ENCODE peak calls at places on chromosomes 13 and 19, in four cellular contexts. V is HCT116, W is NCI-H1417, X is cardiac muscle cell. T is an unnamed sample.

GRCh38 chr13:23921451-23921888 is 24.2 kb upstream of the C1QTNF9B start:
- DNase-seq in W (peak; percentile 29), X (peak; percentile 77), V (peak; percentile 23), T (peak; percentile 71)

GRCh38 chr19:45863840-45864628 is at the start of gene FOXA3:
- DNase-seq in V (no peak), X (peak; percentile 32), W (no peak), T (peak; percentile 5)

GRCh38 chr13:111347438-111347837 is 27.0 kb downstream of the TEX29 start:
- DNase-seq in X (no peak), V (no peak), W (no peak), T (no peak)

GRCh38 chr19:16886305-16886880 is 2.4 kb upstream of the F2RL3 start:
- DNase-seq in V (no peak), W (no peak), X (peak; percentile 93), T (no peak)

GRCh38 chr19:7900401-7900870 is 3.2 kb upstream of the MAP2K7 start:
- DNase-seq in V (no peak), W (no peak), X (no peak), T (no peak)

GRCh38 chr13:110676511-110677204 is 29.3 kb downstream of the CARS2 start:
- DNase-seq in W (no peak), V (no peak), X (no peak), T (no peak)

GRCh38 chr19:30388327-30388726 is 16.1 kb downstream of the ZNF536 start:
- DNase-seq in V (no peak), W (no peak), X (no peak), T (no peak)

GRCh38 chr19:32316034-32316433 is 29.4 kb upstream of the ZNF507 start:
- DNase-seq in X (peak; percentile 15), W (no peak), V (no peak), T (no peak)

GRCh38 chr13:73717632-73718031 is 416.6 kb downstream of the KLF12 start:
- DNase-seq in W (peak; percentile 36), X (peak; percentile 46), V (no peak), T (no peak)

GRCh38 chr19:51691122-51692064 is 1.7 kb upstream of the SPACA6 start:
- DNase-seq in V (no peak), X (peak; percentile 81), W (no peak), T (peak; percentile 7)

GRCh38 chr13:79434578-79434977 is 28.5 kb upstream of the RBM26 start:
- DNase-seq in W (no peak), X (peak; percentile 56), V (no peak), T (no peak)

GRCh38 chr19:34244611-34245299 is 9.6 kb upstream of the GARRE1 start:
- DNase-seq in W (no peak), V (no peak), X (no peak), T (no peak)

GRCh38 chr13:106534844-106535551 is 464 bp downstream of the EFNB2 start:
- DNase-seq in W (peak; percentile 82), X (peak; percentile 28), V (no peak), T (no peak)

GRCh38 chr13:113412440-113412839 is 40.8 kb downstream of the ADPRHL1 start:
- DNase-seq in X (no peak), W (no peak), V (no peak), T (no peak)

GRCh38 chr13:84037937-84038464 is 155.7 kb upstream of the SLITRK1 start:
- DNase-seq in X (no peak), V (no peak), W (no peak), T (no peak)

GRCh38 chr13:44368062-44368591 is 5.5 kb upstream of the SERP2 start:
- DNase-seq in V (no peak), W (no peak), X (peak; percentile 37), T (no peak)

GRCh38 chr19:6378036-6378435 is 2.3 kb upstream of the PSPN start:
- DNase-seq in W (no peak), X (peak; percentile 47), V (no peak), T (no peak)

GRCh38 chr19:22421797-22422196 is 349 bp downstream of the ZNF98 start:
- DNase-seq in W (no peak), X (no peak), V (no peak), T (no peak)

GRCh38 chr13:30802953-30803478 is 67.7 kb downstream of the ALOX5AP start:
- DNase-seq in X (peak; percentile 87), V (peak; percentile 60), W (peak; percentile 74), T (peak; percentile 63)

GRCh38 chr13:94483970-94484369 is 4.5 kb upstream of the DCT start:
- DNase-seq in W (no peak), V (no peak), X (no peak), T (no peak)

GRCh38 chr13:111051656-111052232 is 63.4 kb upstream of the ARHGEF7 start:
- DNase-seq in V (no peak), W (no peak), X (no peak), T (no peak)

GRCh38 chr19:10270180-10270615 is 722 bp upstream of the ICAM1 start:
- DNase-seq in X (peak; percentile 68), W (no peak), V (no peak), T (peak; percentile 12)

GRCh38 chr19:47491358-47492136 is 7.5 kb upstream of the KPTN start:
- DNase-seq in V (no peak), W (no peak), X (no peak), T (no peak)

GRCh38 chr19:18807861-18808331 is 16.8 kb upstream of the COMP start:
- DNase-seq in W (no peak), V (no peak), X (peak; percentile 61), T (no peak)

GRCh38 chr19:48445256-48445605 is 552 bp upstream of the GRWD1 start:
- DNase-seq in X (peak; percentile 96), V (peak; percentile 77), W (no peak), T (peak; percentile 49)

GRCh38 chr13:41544824-41545707 is 87.7 kb downstream of the RGCC start:
- DNase-seq in W (no peak), X (no peak), V (no peak), T (no peak)

GRCh38 chr13:49343731-49344130 is 96.0 kb downstream of the CDADC1 start:
- DNase-seq in W (no peak), V (no peak), X (no peak), T (no peak)

GRCh38 chr19:45523642-45524256 is 16.5 kb downstream of the VASP start:
- DNase-seq in X (peak; percentile 89), V (peak; percentile 76), W (peak; percentile 86), T (peak; percentile 88)

GRCh38 chr19:18590273-18591272 is 2.0 kb downstream of the REX1BD start:
- DNase-seq in V (peak; percentile 96), X (peak; percentile 70), W (no peak), T (peak; percentile 77)

GRCh38 chr13:33004454-33004853 is 11.8 kb upstream of the KL start:
- DNase-seq in W (no peak), X (peak; percentile 64), V (no peak), T (no peak)

GRCh38 chr13:98223741-98224140 is 46.7 kb upstream of the RNF113B start:
- DNase-seq in X (no peak), V (no peak), W (no peak), T (no peak)

GRCh38 chr19:2149980-2150793 is 1.2 kb downstream of the AP3D1 start:
- DNase-seq in X (peak; percentile 33), V (no peak), W (no peak), T (no peak)

GRCh38 chr13:45472171-45472705 is 7.5 kb downstream of the COG3 start:
- DNase-seq in X (no peak), V (no peak), W (no peak), T (no peak)

GRCh38 chr13:40438999-40439797 is 227.2 kb downstream of the FOXO1 start:
- DNase-seq in X (peak; percentile 74), V (no peak), W (no peak), T (no peak)

GRCh38 chr13:99870541-99870940 is 101.0 kb downstream of the ZIC5 start:
- DNase-seq in X (no peak), W (no peak), V (no peak), T (no peak)

GRCh38 chr19:6886272-6886671 is 1.1 kb upstream of the ADGRE1 start:
- DNase-seq in X (no peak), V (no peak), W (no peak), T (no peak)

T was measured in hippocampal formation.